ENCODE peak calls at places on chromosome 13, in seven cellular contexts. O is OCI-LY7, N is neural progenitor cell, H is SK-N-SH, X is GM23338, I is HCT116, V is MM.1S. C is an unnamed sample.

GRCh38 chr13:29924482-29924884 is 74.1 kb upstream of the UBL3 start:
- DNase-seq in V (no peak), H (no peak), O (no peak), X (no peak), I (no peak), N (no peak), C (peak; percentile 89)

GRCh38 chr13:34627499-34627898 is 314.6 kb upstream of the NBEA start:
- DNase-seq in X (peak; percentile 29), I (no peak), O (no peak), H (no peak), V (no peak), N (peak; percentile 68), C (no peak)

GRCh38 chr13:113460064-113460555 is 6.8 kb upstream of the ADPRHL1 start:
- DNase-seq in O (no peak), V (no peak), N (no peak), H (no peak), I (no peak), X (no peak), C (no peak)

GRCh38 chr13:31530883-31531282 is 208.4 kb upstream of the RXFP2 start:
- DNase-seq in V (no peak), N (no peak), X (no peak), H (no peak), O (no peak), I (no peak), C (no peak)

GRCh38 chr13:65594255-65594654 is 1635.9 kb downstream of the PCDH9 start:
- DNase-seq in N (no peak), H (peak; percentile 10), X (no peak), I (no peak), V (no peak), O (no peak), C (peak; percentile 9)

GRCh38 chr13:57311009-57311586 is 144.1 kb downstream of the PRR20E start:
- DNase-seq in O (no peak), H (no peak), N (peak; percentile 60), I (no peak), X (peak; percentile 41), V (no peak), C (no peak)

GRCh38 chr13:85260896-85261295 is 538.3 kb downstream of the SLITRK6 start:
- DNase-seq in I (no peak), O (no peak), V (no peak), H (no peak), N (no peak), X (no peak), C (no peak)

GRCh38 chr13:112062619-112063308 is 4.2 kb upstream of the SOX1 start:
- DNase-seq in H (peak; percentile 76), X (peak; percentile 77), I (no peak), O (no peak), V (no peak), N (peak; percentile 91), C (no peak)

GRCh38 chr13:76884167-76884566 is 2.0 kb downstream of the KCTD12 start:
- DNase-seq in H (no peak), I (no peak), N (peak; percentile 49), O (no peak), V (peak; percentile 56), X (peak; percentile 77), C (peak; percentile 68)

GRCh38 chr13:36815069-36815468 is 4.0 kb upstream of the RFXAP start:
- DNase-seq in V (no peak), I (peak; percentile 16), H (peak; percentile 24), O (peak; percentile 45), N (no peak), X (peak; percentile 51), C (peak; percentile 52)

GRCh38 chr13:64428196-64428595 is 2801.9 kb downstream of the PCDH9 start:
- DNase-seq in V (no peak), H (no peak), O (no peak), N (peak; percentile 4), I (no peak), X (no peak), C (no peak)

GRCh38 chr13:51601601-51602348 is 17.5 kb downstream of the WDFY2 start:
- DNase-seq in I (no peak), H (no peak), N (no peak), X (no peak), V (no peak), O (no peak), C (no peak)

GRCh38 chr13:94726425-94726824 is 14.1 kb upstream of the SOX21 start:
- DNase-seq in X (no peak), O (no peak), I (no peak), N (no peak), H (no peak), V (no peak), C (no peak)
- TF ChIP-seq EZH2phosphoT487 in X (no peak), O (no peak), I (no peak), N (no peak), H (no peak), V (no peak), C (no peak)

DNA sequence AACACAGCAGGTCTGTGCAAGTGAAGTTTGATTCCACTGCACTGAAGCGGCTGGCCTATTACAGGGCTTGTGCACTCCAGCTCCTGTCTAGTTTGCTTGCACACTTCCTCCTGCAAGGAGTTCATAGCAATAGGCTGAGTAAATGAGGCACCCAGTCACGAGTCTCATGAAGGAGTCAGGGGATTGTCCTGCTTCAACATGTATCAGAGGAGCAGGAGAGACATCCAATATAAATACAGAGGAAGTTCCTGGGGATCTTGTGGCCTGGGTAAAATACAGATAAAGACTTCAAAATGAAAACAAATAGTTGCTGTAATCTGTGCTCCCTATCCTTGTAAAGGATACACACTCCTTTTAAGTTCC is 259.9 kb downstream of the SLITRK1 start:
- DNase-seq in H (no peak), O (no peak), V (no peak), N (no peak), I (no peak), X (no peak), C (peak; percentile 4)
- TF ChIP-seq EZH2phosphoT487 in H (no peak), O (no peak), V (no peak), N (no peak), I (no peak), X (no peak), C (no peak)

DNA sequence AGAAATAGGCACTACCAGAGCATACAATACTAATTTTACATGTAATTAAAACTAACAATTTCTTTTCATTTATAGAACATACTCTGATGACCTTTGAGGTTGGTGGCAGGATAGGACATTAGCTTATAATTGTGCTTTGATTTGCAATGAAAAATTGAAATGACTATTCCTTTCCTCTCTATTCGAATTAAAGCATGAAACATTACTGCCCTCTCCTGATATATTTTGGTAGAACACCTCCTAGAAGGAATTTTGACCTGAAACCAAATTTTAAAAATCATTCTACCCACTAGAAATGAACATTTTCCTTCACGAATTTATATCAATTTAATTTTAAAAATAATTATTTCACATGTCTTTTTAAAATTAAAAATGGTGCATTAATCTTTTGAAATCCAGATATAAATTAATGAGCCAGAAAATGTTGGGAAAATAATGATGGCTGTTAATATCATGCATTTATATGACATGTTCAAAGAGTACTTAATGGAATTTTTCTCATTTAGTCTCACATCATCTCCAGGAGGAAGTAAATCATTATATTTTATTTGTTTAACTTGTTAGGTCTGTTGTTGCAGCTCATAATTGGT is 556.3 kb upstream of the ARGLU1 start:
- DNase-seq in N (peak; percentile 31), X (peak; percentile 46), H (peak; percentile 21), O (peak; percentile 29), I (no peak), V (peak; percentile 25), C (peak; percentile 34)
- TF ChIP-seq EZH2phosphoT487 in N (no peak), X (no peak), H (no peak), O (no peak), I (no peak), V (no peak), C (no peak)

DNA sequence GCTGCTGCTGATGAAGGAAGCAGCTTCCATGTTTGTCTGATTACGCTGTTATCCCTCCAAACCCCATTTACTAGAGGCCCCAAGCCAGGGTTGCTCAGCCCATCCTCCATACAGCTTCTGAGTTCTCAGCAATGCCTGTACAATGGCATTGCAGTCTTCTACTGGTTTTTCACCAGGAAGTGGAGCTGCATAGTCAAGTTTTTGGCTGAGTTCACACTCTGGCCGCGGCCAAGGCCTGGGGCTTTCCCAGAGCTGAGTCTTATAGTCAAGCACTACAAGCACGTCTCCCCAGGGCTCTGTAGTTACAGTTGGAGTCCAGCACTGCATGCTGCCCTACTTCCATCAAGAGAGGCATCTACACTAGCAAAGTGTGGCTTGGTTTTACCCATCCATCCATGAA is 182.5 kb downstream of the POU4F1 start:
- DNase-seq in I (no peak), H (no peak), V (peak; percentile 79), N (no peak), X (no peak), O (no peak), C (no peak)
- TF ChIP-seq EZH2phosphoT487 in I (no peak), H (no peak), V (no peak), N (no peak), X (no peak), O (no peak), C (no peak)

GRCh38 chr13:110134801-110135200 is 172.2 kb downstream of the COL4A1 start:
- DNase-seq in V (no peak), H (no peak), O (no peak), N (no peak), X (peak; percentile 64), I (no peak), C (peak; percentile 35)
- TF ChIP-seq EZH2phosphoT487 in V (no peak), H (no peak), O (no peak), N (no peak), X (no peak), I (no peak), C (no peak)

DNA sequence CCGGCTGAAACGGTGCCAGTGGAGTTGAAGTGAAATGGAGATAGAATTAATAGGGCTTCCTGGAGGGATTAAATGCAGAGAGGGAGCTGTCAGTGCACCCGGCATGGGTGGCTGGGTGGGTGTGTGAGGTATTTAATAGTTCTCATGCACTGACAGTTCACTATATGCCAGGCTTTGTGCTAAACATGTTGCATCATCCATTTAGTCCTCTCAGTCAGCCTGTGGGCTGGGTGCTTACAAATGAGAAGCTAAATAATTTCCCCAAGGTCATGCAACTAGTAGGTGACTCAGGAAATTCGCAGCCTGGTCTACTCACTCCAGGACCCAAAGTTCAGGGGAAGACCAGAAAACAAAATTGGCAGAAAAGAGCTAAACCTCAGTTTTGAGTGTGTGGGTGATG is 63.5 kb upstream of the SPATA13 start:
- DNase-seq in V (no peak), N (no peak), I (no peak), O (no peak), X (no peak), H (no peak), C (peak; percentile 92)
- TF ChIP-seq EZH2phosphoT487 in V (no peak), N (no peak), I (no peak), O (no peak), X (no peak), H (no peak), C (no peak)

GRCh38 chr13:26719356-26719945 is 41.1 kb downstream of the GPR12 start:
- DNase-seq in O (peak; percentile 6), N (no peak), I (no peak), X (peak; percentile 41), V (no peak), H (no peak), C (peak; percentile 32)
- TF ChIP-seq EZH2phosphoT487 in O (no peak), N (no peak), I (no peak), X (no peak), V (no peak), H (no peak), C (no peak)

GRCh38 chr13:109784590-109785140 is 1.7 kb downstream of the IRS2 start:
- DNase-seq in N (peak; percentile 93), X (peak; percentile 79), H (peak; percentile 88), O (no peak), V (no peak), I (no peak), C (peak; percentile 86)
- TF ChIP-seq EZH2phosphoT487 in N (no peak), X (no peak), H (no peak), O (no peak), V (no peak), I (no peak), C (no peak)

C was measured in GM23248.